ENCODE peak calls at places on chromosome 12, in six cellular contexts. Y is CD8-positive, alpha-beta memory T cell; U is transverse colon; M is NCI-H748 treated with DMSO at 0.1 percent for 48 hours; I is astrocyte of the spinal cord; L is EH. E is an unnamed sample.

GRCh38 chr12:42958271-42958674 is 368.7 kb upstream of the PRICKLE1 start:
- DNase-seq in I (peak), M (no peak), L (no peak), U (no peak), Y (no peak), E (no peak)

GRCh38 chr12:120159509-120160237 is 34.8 kb downstream of the GCN1 start:
- DNase-seq in U (no peak), I (no peak), L (no peak), Y (no peak), M (no peak), E (no peak)

GRCh38 chr12:26817183-26817591 is 15.8 kb downstream of the ITPR2 start:
- DNase-seq in Y (no peak), L (no peak), U (no peak), I (no peak), M (no peak), E (no peak)

GRCh38 chr12:100445081-100445481 is 28.6 kb upstream of the NR1H4 start:
- DNase-seq in L (no peak), I (no peak), U (no peak), M (no peak), Y (no peak), E (no peak)

GRCh38 chr12:117140397-117141096 is 41.3 kb upstream of the TESC start:
- DNase-seq in L (peak), Y (no peak), U (peak), M (no peak), I (no peak), E (peak)

GRCh38 chr12:51270847-51271518 is 768 bp upstream of the SMAGP start:
- DNase-seq in Y (no peak), I (peak), L (peak), U (no peak), M (no peak), E (no peak)

GRCh38 chr12:28611115-28611435 is 420.8 kb downstream of the CCDC91 start:
- DNase-seq in U (no peak), I (peak), L (peak), Y (no peak), M (no peak), E (no peak)

GRCh38 chr12:48296586-48297396 is 53.9 kb downstream of the ZNF641 start:
- DNase-seq in U (peak), Y (no peak), M (no peak), I (peak), L (peak), E (peak)

E was measured in stomach.